ENCODE peak calls at places on chromosome 6, in eight cellular contexts. Q, E, L, S, R, V, Y and U are unnamed samples.

GRCh38 chr6:1238040-1238439 is 73.9 kb upstream of the FOXQ1 start:
- DNase-seq in Y (no peak), L (no peak), V (no peak), R (no peak), Q (no peak), E (no peak), S (no peak), U (no peak)

GRCh38 chr6:149176971-149177667 is 140.4 kb upstream of the TAB2 start:
- DNase-seq in E (no peak), R (no peak), V (no peak), S (no peak), Y (no peak), Q (no peak), L (no peak), U (no peak)

GRCh38 chr6:6689413-6690143 is 101.1 kb downstream of the LY86 start:
- DNase-seq in R (no peak), Q (no peak), L (no peak), V (peak), Y (no peak), S (no peak), E (no peak), U (no peak)

GRCh38 chr6:23282243-23283021 is 713.1 kb downstream of the HDGFL1 start:
- DNase-seq in Y (no peak), E (no peak), S (no peak), V (no peak), R (no peak), L (no peak), Q (no peak), U (no peak)

GRCh38 chr6:2854394-2854982 is 12.8 kb upstream of the SERPINB1 start:
- DNase-seq in V (no peak), Q (peak), R (no peak), E (peak), L (no peak), Y (no peak), S (peak), U (no peak)

GRCh38 chr6:34531580-34532201 is 24.4 kb downstream of the SPDEF start:
- DNase-seq in L (peak), V (no peak), S (peak), Q (no peak), Y (peak), R (no peak), E (peak), U (peak)

GRCh38 chr6:41970436-41970846 is 28.8 kb upstream of the CCND3 start:
- DNase-seq in Q (peak), L (peak), S (peak), E (peak), Y (no peak), R (no peak), V (peak), U (peak)

GRCh38 chr6:71190809-71191208 is 97.8 kb upstream of the OGFRL1 start:
- DNase-seq in R (no peak), E (no peak), Q (peak), L (no peak), S (peak), Y (no peak), V (peak), U (no peak)

GRCh38 chr6:160167547-160168391 is 46.2 kb downstream of the SLC22A1 start:
- DNase-seq in S (no peak), L (no peak), V (no peak), R (peak), Q (peak), E (no peak), Y (no peak), U (no peak)

GRCh38 chr6:142746524-142746923 is 198.5 kb downstream of the HIVEP2 start:
- DNase-seq in R (no peak), Q (peak), E (peak), V (peak), Y (no peak), L (no peak), S (peak), U (peak)

GRCh38 chr6:136235233-136235564 is 14.9 kb downstream of the MTFR2 start:
- DNase-seq in V (peak), L (no peak), S (no peak), Q (peak), E (no peak), R (no peak), Y (no peak), U (no peak)

GRCh38 chr6:6713660-6714446 is 125.3 kb downstream of the LY86 start:
- DNase-seq in Y (no peak), V (peak), S (peak), R (no peak), Q (peak), L (no peak), E (no peak), U (no peak)

GRCh38 chr6:106275692-106276091 is 49.9 kb downstream of the ATG5 start:
- DNase-seq in V (peak), S (no peak), Y (no peak), Q (peak), R (no peak), E (no peak), L (no peak), U (no peak)

GRCh38 chr6:27672113-27672799 is 199.4 kb upstream of the ZNF184 start:
- DNase-seq in Y (no peak), V (peak), Q (peak), E (no peak), R (peak), S (peak), L (no peak), U (peak)

GRCh38 chr6:3159805-3160781 is 2.7 kb upstream of the TUBB2A start:
- DNase-seq in S (peak), L (no peak), Q (peak), Y (no peak), V (no peak), E (no peak), R (peak), U (no peak)

GRCh38 chr6:34285571-34285970 is 36.8 kb upstream of the SMIM29 start:
- DNase-seq in R (no peak), S (no peak), E (peak), Y (no peak), L (no peak), Q (no peak), V (no peak), U (no peak)

GRCh38 chr6:147958683-147959082 is 384.0 kb upstream of the SASH1 start:
- DNase-seq in Y (no peak), S (no peak), R (no peak), E (no peak), Q (no peak), V (no peak), L (no peak), U (no peak)

GRCh38 chr6:4929319-4929718 is 74.5 kb downstream of the RPP40 start:
- DNase-seq in R (no peak), L (no peak), E (no peak), S (peak), Q (peak), V (no peak), Y (no peak), U (no peak)

GRCh38 chr6:169131356-169131755 is 122.3 kb downstream of the THBS2 start:
- DNase-seq in S (no peak), Y (no peak), E (peak), V (peak), Q (no peak), L (no peak), R (no peak), U (no peak)

GRCh38 chr6:14270925-14271791 is 153.6 kb downstream of the CD83 start:
- DNase-seq in E (no peak), Y (no peak), V (peak), Q (no peak), R (peak), S (peak), L (peak), U (no peak)

GRCh38 chr6:169251822-169252804 is 1.5 kb downstream of the THBS2 start:
- DNase-seq in V (peak), L (no peak), Q (no peak), S (no peak), R (no peak), E (peak), Y (no peak), U (peak)

GRCh38 chr6:137089305-137089704 is 44.5 kb upstream of the IL20RA start:
- DNase-seq in Q (no peak), R (peak), V (no peak), Y (no peak), E (no peak), S (no peak), L (no peak), U (no peak)

GRCh38 chr6:14144678-14145113 is 27.1 kb downstream of the CD83 start:
- DNase-seq in V (peak), E (peak), Q (peak), S (peak), R (peak), Y (no peak), L (peak), U (peak)

GRCh38 chr6:41056768-41057490 is 3.9 kb downstream of the APOBEC2 start:
- DNase-seq in R (no peak), V (no peak), S (no peak), Q (no peak), L (no peak), Y (no peak), E (no peak), U (no peak)

GRCh38 chr6:139852484-139853140 is 478.2 kb upstream of the CITED2 start:
- DNase-seq in L (peak), Y (no peak), Q (peak), V (peak), R (no peak), S (peak), E (no peak), U (no peak)

GRCh38 chr6:68826501-68826900 is 191.4 kb downstream of the ADGRB3 start:
- DNase-seq in S (peak), V (no peak), Q (no peak), Y (no peak), L (no peak), E (no peak), R (no peak), U (no peak)

GRCh38 chr6:67121115-67121514 is 1414.1 kb upstream of the EYS start:
- DNase-seq in Y (no peak), S (no peak), L (no peak), Q (no peak), R (no peak), E (no peak), V (no peak), U (no peak)